ENCODE peak calls at places on chromosomes 16 and 17, in ten cellular contexts. One of them, this sample, is unnamed.

GRCh38 chr16:66810391-66810790 is 9.0 kb upstream of the TERB1 start:
- DNase-seq in EL: no peak
- DNase-seq in posterior cingulate gyrus: no peak
- DNase-seq in uterus: no peak
- DNase-seq in cardiac muscle cell: no peak
- DNase-seq in left kidney: no peak
- DNase-seq in HFFc6: no peak
- DNase-seq in iPS-NIHi11: no peak
- DNase-seq in activated CD4-positive, CD25-positive, alpha-beta regulatory T cell: no peak
- DNase-seq in right atrium auricular region: no peak
- DNase-seq in this sample: no peak

GRCh38 chr17:21545051-21545450 is 147.3 kb upstream of the KCNJ18 start:
- DNase-seq in EL: no peak
- DNase-seq in posterior cingulate gyrus: no peak
- DNase-seq in uterus: no peak
- DNase-seq in cardiac muscle cell: no peak
- DNase-seq in left kidney: no peak
- DNase-seq in HFFc6: no peak
- DNase-seq in iPS-NIHi11: no peak
- DNase-seq in activated CD4-positive, CD25-positive, alpha-beta regulatory T cell: no peak
- DNase-seq in right atrium auricular region: no peak
- DNase-seq in this sample: no peak

GRCh38 chr17:81067331-81067730 is 32.4 kb downstream of the BAIAP2 start:
- DNase-seq in EL: no peak
- DNase-seq in posterior cingulate gyrus: no peak
- DNase-seq in uterus: no peak
- DNase-seq in cardiac muscle cell: peak
- DNase-seq in left kidney: peak
- DNase-seq in HFFc6: no peak
- DNase-seq in iPS-NIHi11: no peak
- DNase-seq in activated CD4-positive, CD25-positive, alpha-beta regulatory T cell: no peak
- DNase-seq in right atrium auricular region: no peak
- DNase-seq in this sample: no peak

GRCh38 chr16:9850716-9851115 is 331.5 kb downstream of the GRIN2A start:
- DNase-seq in EL: no peak
- DNase-seq in posterior cingulate gyrus: no peak
- DNase-seq in uterus: no peak
- DNase-seq in cardiac muscle cell: no peak
- DNase-seq in left kidney: peak
- DNase-seq in HFFc6: no peak
- DNase-seq in iPS-NIHi11: no peak
- DNase-seq in activated CD4-positive, CD25-positive, alpha-beta regulatory T cell: no peak
- DNase-seq in right atrium auricular region: no peak
- DNase-seq in this sample: no peak

GRCh38 chr16:7233963-7234362 is 98.7 kb upstream of the RBFOX1 start:
- DNase-seq in EL: no peak
- DNase-seq in posterior cingulate gyrus: no peak
- DNase-seq in uterus: no peak
- DNase-seq in cardiac muscle cell: no peak
- DNase-seq in left kidney: no peak
- DNase-seq in HFFc6: no peak
- DNase-seq in iPS-NIHi11: no peak
- DNase-seq in activated CD4-positive, CD25-positive, alpha-beta regulatory T cell: no peak
- DNase-seq in right atrium auricular region: no peak
- DNase-seq in this sample: no peak

GRCh38 chr17:75130632-75131277 is 787 bp downstream of the NT5C start:
- DNase-seq in EL: peak
- DNase-seq in posterior cingulate gyrus: no peak
- DNase-seq in uterus: no peak
- DNase-seq in cardiac muscle cell: peak
- DNase-seq in left kidney: peak
- DNase-seq in HFFc6: peak
- DNase-seq in iPS-NIHi11: peak
- DNase-seq in activated CD4-positive, CD25-positive, alpha-beta regulatory T cell: peak
- DNase-seq in right atrium auricular region: no peak
- DNase-seq in this sample: peak

GRCh38 chr17:49494937-49495841 is at the start of gene NGFR:
- DNase-seq in EL: peak
- DNase-seq in posterior cingulate gyrus: peak
- DNase-seq in uterus: peak
- DNase-seq in cardiac muscle cell: peak
- DNase-seq in left kidney: peak
- DNase-seq in HFFc6: no peak
- DNase-seq in iPS-NIHi11: peak
- DNase-seq in activated CD4-positive, CD25-positive, alpha-beta regulatory T cell: no peak
- DNase-seq in right atrium auricular region: no peak
- DNase-seq in this sample: peak

GRCh38 chr17:80622170-80622466 is 77.5 kb downstream of the RPTOR start:
- DNase-seq in EL: no peak
- DNase-seq in posterior cingulate gyrus: no peak
- DNase-seq in uterus: no peak
- DNase-seq in cardiac muscle cell: no peak
- DNase-seq in left kidney: no peak
- DNase-seq in HFFc6: no peak
- DNase-seq in iPS-NIHi11: no peak
- DNase-seq in activated CD4-positive, CD25-positive, alpha-beta regulatory T cell: no peak
- DNase-seq in right atrium auricular region: no peak
- DNase-seq in this sample: no peak

GRCh38 chr16:46859719-46860152 is 24.4 kb upstream of the GPT2 start:
- DNase-seq in EL: peak
- DNase-seq in posterior cingulate gyrus: no peak
- DNase-seq in uterus: no peak
- DNase-seq in cardiac muscle cell: peak
- DNase-seq in left kidney: no peak
- DNase-seq in HFFc6: peak
- DNase-seq in iPS-NIHi11: peak
- DNase-seq in activated CD4-positive, CD25-positive, alpha-beta regulatory T cell: no peak
- DNase-seq in right atrium auricular region: no peak
- DNase-seq in this sample: no peak

GRCh38 chr16:86653289-86654006 is 75.1 kb downstream of the FOXL1 start:
- DNase-seq in EL: no peak
- DNase-seq in posterior cingulate gyrus: no peak
- DNase-seq in uterus: no peak
- DNase-seq in cardiac muscle cell: peak
- DNase-seq in left kidney: no peak
- DNase-seq in HFFc6: no peak
- DNase-seq in iPS-NIHi11: no peak
- DNase-seq in activated CD4-positive, CD25-positive, alpha-beta regulatory T cell: no peak
- DNase-seq in right atrium auricular region: no peak
- DNase-seq in this sample: no peak

GRCh38 chr16:75733305-75734141 is 7.2 kb upstream of the CPHXL start:
- DNase-seq in EL: peak
- DNase-seq in posterior cingulate gyrus: peak
- DNase-seq in uterus: peak
- DNase-seq in cardiac muscle cell: peak
- DNase-seq in left kidney: peak
- DNase-seq in HFFc6: peak
- DNase-seq in iPS-NIHi11: no peak
- DNase-seq in activated CD4-positive, CD25-positive, alpha-beta regulatory T cell: no peak
- DNase-seq in right atrium auricular region: peak
- DNase-seq in this sample: no peak

GRCh38 chr16:81497690-81498089 is 53.1 kb downstream of the CMIP start:
- DNase-seq in EL: no peak
- DNase-seq in posterior cingulate gyrus: no peak
- DNase-seq in uterus: no peak
- DNase-seq in cardiac muscle cell: no peak
- DNase-seq in left kidney: no peak
- DNase-seq in HFFc6: no peak
- DNase-seq in iPS-NIHi11: no peak
- DNase-seq in activated CD4-positive, CD25-positive, alpha-beta regulatory T cell: no peak
- DNase-seq in right atrium auricular region: no peak
- DNase-seq in this sample: no peak

GRCh38 chr17:72657467-72658317 is 434.8 kb downstream of the SLC39A11 start:
- DNase-seq in EL: peak
- DNase-seq in posterior cingulate gyrus: no peak
- DNase-seq in uterus: no peak
- DNase-seq in cardiac muscle cell: no peak
- DNase-seq in left kidney: no peak
- DNase-seq in HFFc6: no peak
- DNase-seq in iPS-NIHi11: no peak
- DNase-seq in activated CD4-positive, CD25-positive, alpha-beta regulatory T cell: no peak
- DNase-seq in right atrium auricular region: no peak
- DNase-seq in this sample: no peak

GRCh38 chr16:23060458-23061320 is 88.6 kb downstream of the USP31 start:
- DNase-seq in EL: peak
- DNase-seq in posterior cingulate gyrus: peak
- DNase-seq in uterus: peak
- DNase-seq in cardiac muscle cell: peak
- DNase-seq in left kidney: peak
- DNase-seq in HFFc6: peak
- DNase-seq in iPS-NIHi11: peak
- DNase-seq in activated CD4-positive, CD25-positive, alpha-beta regulatory T cell: peak
- DNase-seq in right atrium auricular region: peak
- DNase-seq in this sample: peak

GRCh38 chr16:11668590-11669379 is 530 bp downstream of the SNN start:
- DNase-seq in EL: no peak
- DNase-seq in posterior cingulate gyrus: no peak
- DNase-seq in uterus: peak
- DNase-seq in cardiac muscle cell: no peak
- DNase-seq in left kidney: peak
- DNase-seq in HFFc6: no peak
- DNase-seq in iPS-NIHi11: no peak
- DNase-seq in activated CD4-positive, CD25-positive, alpha-beta regulatory T cell: no peak
- DNase-seq in right atrium auricular region: no peak
- DNase-seq in this sample: no peak

GRCh38 chr17:57255182-57255775 is 1.0 kb upstream of the MSI2 start:
- DNase-seq in EL: no peak
- DNase-seq in posterior cingulate gyrus: no peak
- DNase-seq in uterus: no peak
- DNase-seq in cardiac muscle cell: no peak
- DNase-seq in left kidney: peak
- DNase-seq in HFFc6: no peak
- DNase-seq in iPS-NIHi11: no peak
- DNase-seq in activated CD4-positive, CD25-positive, alpha-beta regulatory T cell: no peak
- DNase-seq in right atrium auricular region: no peak
- DNase-seq in this sample: no peak

GRCh38 chr16:49921791-49922456 is 66.0 kb upstream of the ZNF423 start:
- DNase-seq in EL: peak
- DNase-seq in posterior cingulate gyrus: peak
- DNase-seq in uterus: peak
- DNase-seq in cardiac muscle cell: peak
- DNase-seq in left kidney: peak
- DNase-seq in HFFc6: peak
- DNase-seq in iPS-NIHi11: peak
- DNase-seq in activated CD4-positive, CD25-positive, alpha-beta regulatory T cell: no peak
- DNase-seq in right atrium auricular region: peak
- DNase-seq in this sample: peak

GRCh38 chr17:64084086-64084939 is 45.6 kb downstream of the ERN1 start:
- DNase-seq in EL: peak
- DNase-seq in posterior cingulate gyrus: no peak
- DNase-seq in uterus: no peak
- DNase-seq in cardiac muscle cell: peak
- DNase-seq in left kidney: peak
- DNase-seq in HFFc6: peak
- DNase-seq in iPS-NIHi11: no peak
- DNase-seq in activated CD4-positive, CD25-positive, alpha-beta regulatory T cell: no peak
- DNase-seq in right atrium auricular region: no peak
- DNase-seq in this sample: no peak

GRCh38 chr16:12611006-12611477 is 192.6 kb downstream of the CPPED1 start:
- DNase-seq in EL: no peak
- DNase-seq in posterior cingulate gyrus: no peak
- DNase-seq in uterus: no peak
- DNase-seq in cardiac muscle cell: no peak
- DNase-seq in left kidney: no peak
- DNase-seq in HFFc6: no peak
- DNase-seq in iPS-NIHi11: no peak
- DNase-seq in activated CD4-positive, CD25-positive, alpha-beta regulatory T cell: no peak
- DNase-seq in right atrium auricular region: no peak
- DNase-seq in this sample: no peak

GRCh38 chr17:58242171-58242784 is 3.9 kb downstream of the LPO start:
- DNase-seq in EL: no peak
- DNase-seq in posterior cingulate gyrus: no peak
- DNase-seq in uterus: no peak
- DNase-seq in cardiac muscle cell: no peak
- DNase-seq in left kidney: no peak
- DNase-seq in HFFc6: no peak
- DNase-seq in iPS-NIHi11: peak
- DNase-seq in activated CD4-positive, CD25-positive, alpha-beta regulatory T cell: no peak
- DNase-seq in right atrium auricular region: no peak
- DNase-seq in this sample: no peak